ENCODE peak calls at places on chromosomes 12 and 14, in six cellular contexts. G is NCI-H1417; J is CD8-positive, alpha-beta T cell; P is H7; A is pulmonary artery endothelial cell; T is NCI-H69. K is an unnamed sample.

GRCh38 chr12:130835011-130835410 is 4.0 kb downstream of the STX2 start:
- DNase-seq in G (no peak), J (no peak), P (no peak), A (no peak), T (no peak), K (no peak)

GRCh38 chr12:58500399-58500798 is 419.9 kb downstream of the LRIG3 start:
- DNase-seq in G (no peak), J (no peak), P (no peak), A (no peak), T (peak), K (no peak)

GRCh38 chr14:70189678-70190077 is 927 bp upstream of the SLC8A3 start:
- DNase-seq in G (peak), J (no peak), P (peak), A (no peak), T (peak), K (no peak)

GRCh38 chr14:62692490-62693106 is 352.7 kb downstream of the KCNH5 start:
- DNase-seq in G (peak), J (no peak), P (no peak), A (no peak), T (peak), K (no peak)

GRCh38 chr12:117685115-117685926 is 283.5 kb downstream of the KSR2 start:
- DNase-seq in G (peak), J (no peak), P (peak), A (peak), T (peak), K (peak)

GRCh38 chr14:91126761-91127160 is 12.9 kb downstream of the DGLUCY start:
- DNase-seq in G (no peak), J (no peak), P (no peak), A (no peak), T (no peak), K (no peak)

GRCh38 chr12:131112690-131113290 is 159.1 kb downstream of the ADGRD1 start:
- DNase-seq in G (no peak), J (no peak), P (no peak), A (no peak), T (no peak), K (no peak)

GRCh38 chr14:65637780-65638179 is 225.2 kb downstream of the FUT8 start:
- DNase-seq in G (no peak), J (peak), P (no peak), A (no peak), T (peak), K (no peak)

GRCh38 chr12:102756564-102756963 is 160.5 kb downstream of the PAH start:
- DNase-seq in G (peak), J (no peak), P (no peak), A (no peak), T (no peak), K (no peak)

GRCh38 chr14:30114051-30114450 is 186.4 kb upstream of the PRKD1 start:
- DNase-seq in G (no peak), J (no peak), P (no peak), A (no peak), T (no peak), K (no peak)

GRCh38 chr14:44962573-44963528 is 861 bp downstream of the TOGARAM1 start:
- DNase-seq in G (no peak), J (no peak), P (peak), A (no peak), T (peak), K (no peak)

GRCh38 chr12:4272014-4272975 is 1.3 kb upstream of the CCND2 start:
- DNase-seq in G (peak), J (peak), P (peak), A (peak), T (peak), K (peak)

GRCh38 chr12:25990495-25990894 is 32.0 kb downstream of the RASSF8 start:
- DNase-seq in G (no peak), J (no peak), P (no peak), A (no peak), T (no peak), K (no peak)

GRCh38 chr12:51836012-51836832 is 12.3 kb downstream of the FIGNL2 start:
- DNase-seq in G (no peak), J (no peak), P (peak), A (no peak), T (peak), K (no peak)

GRCh38 chr14:93778453-93778852 is 9.8 kb downstream of the PRIMA1 start:
- DNase-seq in G (no peak), J (no peak), P (no peak), A (no peak), T (no peak), K (no peak)

GRCh38 chr12:57151741-57152407 is 4.5 kb upstream of the LRP1-AS start:
- DNase-seq in G (peak), J (no peak), P (peak), A (no peak), T (peak), K (no peak)

GRCh38 chr12:72747460-72747859 is 475.3 kb downstream of the TRHDE start:
- DNase-seq in G (no peak), J (no peak), P (no peak), A (no peak), T (no peak), K (no peak)

GRCh38 chr12:91178139-91178561 is 4.5 kb downstream of the DCN start:
- DNase-seq in G (peak), J (no peak), P (no peak), A (no peak), T (peak), K (no peak)

GRCh38 chr12:108846320-108846719 is 11.1 kb downstream of the SSH1 start:
- DNase-seq in G (no peak), J (no peak), P (no peak), A (no peak), T (peak), K (no peak)

GRCh38 chr12:131242741-131243496 is 289.2 kb downstream of the ADGRD1 start:
- DNase-seq in G (no peak), J (no peak), P (peak), A (no peak), T (no peak), K (peak)

GRCh38 chr14:38419579-38419978 is 163.7 kb upstream of the CLEC14A start:
- DNase-seq in G (no peak), J (no peak), P (no peak), A (no peak), T (no peak), K (no peak)

K was measured in H1.